ENCODE peak calls at places on chromosomes 6 and 20, in six cellular contexts. C is A673, X is ascending aorta, M is OCI-LY7, N is pancreas, J is Caco-2. G is an unnamed sample. For H3K4me1, the result is how much of the 10 kb centered on the place peaks cover.

GRCh38 chr6:40520108-40520507 is 67.1 kb downstream of the LRFN2 start:
- DNase-seq in X (no peak), C (no peak), M (no peak), N (no peak), J (no peak), G (no peak)

GRCh38 chr6:137443901-137444300 is 50.3 kb downstream of the OLIG3 start:
- DNase-seq in X (no peak), J (no peak), C (no peak), N (no peak), M (no peak), G (no peak)

GRCh38 chr20:43824699-43825402 is 89.8 kb upstream of the TOX2 start:
- DNase-seq in N (no peak), C (no peak), J (peak), M (no peak), X (no peak), G (no peak)

GRCh38 chr6:99491159-99491558 is 24.1 kb downstream of the USP45 start:
- DNase-seq in N (no peak), C (no peak), M (no peak), X (no peak), J (no peak), G (no peak)

GRCh38 chr6:133432021-133432989 is 191.1 kb downstream of the EYA4 start:
- DNase-seq in C (peak), J (no peak), M (no peak), X (no peak), N (no peak), G (no peak)

GRCh38 chr20:17688965-17689364 is 6.9 kb upstream of the RRBP1 start:
- DNase-seq in N (no peak), C (peak), J (peak), X (no peak), M (no peak), G (no peak)

GRCh38 chr20:37543828-37544227 is 16.2 kb upstream of the BLCAP start:
- DNase-seq in J (peak), X (peak), N (no peak), M (no peak), C (peak), G (no peak)

GRCh38 chr6:15341311-15341710 is 95.4 kb downstream of the JARID2 start:
- DNase-seq in N (no peak), M (no peak), J (no peak), X (no peak), C (no peak), G (no peak)

GRCh38 chr6:158161566-158162254 is 6.4 kb downstream of the SERAC1 start:
- DNase-seq in X (no peak), J (no peak), N (no peak), C (no peak), M (no peak), G (no peak)

GRCh38 chr20:59692139-59692538 is 87.8 kb downstream of the PHACTR3 start:
- DNase-seq in X (no peak), N (no peak), J (no peak), M (no peak), C (no peak), G (no peak)

DNA sequence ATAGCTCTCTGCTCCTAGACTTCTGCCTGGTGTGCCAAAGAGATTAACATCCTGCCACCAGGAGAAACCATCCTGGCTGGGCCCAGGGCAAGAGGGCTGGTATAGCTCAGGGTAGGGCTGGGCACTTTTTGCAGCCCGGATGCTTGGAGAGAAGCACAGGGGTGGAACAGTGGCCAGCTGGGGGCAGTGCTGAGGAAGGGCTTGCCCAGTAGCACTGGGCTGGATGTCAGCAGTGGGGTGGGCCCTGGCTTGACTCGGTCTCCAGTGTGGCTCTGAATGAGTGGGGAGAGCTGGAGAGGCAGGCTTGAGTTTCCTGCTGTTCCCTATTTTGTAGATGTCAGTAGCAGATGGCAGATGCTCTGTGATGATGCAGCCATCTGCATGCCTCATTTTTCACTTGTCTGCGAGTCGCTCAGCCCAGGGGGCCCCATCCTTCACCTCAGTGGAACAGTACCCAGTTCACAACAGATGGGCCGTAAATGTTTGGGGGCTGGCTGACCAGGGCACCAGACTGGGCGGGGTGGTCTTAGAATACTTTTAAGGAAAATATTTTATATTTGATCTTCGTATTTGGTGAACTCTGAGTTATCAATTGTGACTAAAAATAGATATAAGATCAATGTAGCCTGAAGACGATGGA is 56.4 kb upstream of the TULP1 start:
- DNase-seq in M (peak), C (peak), J (no peak), X (no peak), N (peak), G (peak)
- TF ChIP-seq CTCF in M (peak), C (peak), J (peak), X (no peak), N (no peak), G (no peak)

GRCh38 chr20:41782730-41783406 is 164.7 kb upstream of the CHD6 start:
- DNase-seq in N (no peak), M (no peak), J (peak), X (no peak), C (no peak), G (no peak)
- H3K4me1 ChIP-seq in N (under half), M (under half), J (under half), X (under half), C (under half), G (under half)

GRCh38 chr20:45944965-45945677 is 10.6 kb downstream of the PCIF1 start:
- DNase-seq in C (no peak), X (no peak), N (peak), J (no peak), M (no peak), G (no peak)
- TF ChIP-seq CTCF in C (no peak), X (no peak), N (no peak), J (peak), M (no peak), G (no peak)

DNA sequence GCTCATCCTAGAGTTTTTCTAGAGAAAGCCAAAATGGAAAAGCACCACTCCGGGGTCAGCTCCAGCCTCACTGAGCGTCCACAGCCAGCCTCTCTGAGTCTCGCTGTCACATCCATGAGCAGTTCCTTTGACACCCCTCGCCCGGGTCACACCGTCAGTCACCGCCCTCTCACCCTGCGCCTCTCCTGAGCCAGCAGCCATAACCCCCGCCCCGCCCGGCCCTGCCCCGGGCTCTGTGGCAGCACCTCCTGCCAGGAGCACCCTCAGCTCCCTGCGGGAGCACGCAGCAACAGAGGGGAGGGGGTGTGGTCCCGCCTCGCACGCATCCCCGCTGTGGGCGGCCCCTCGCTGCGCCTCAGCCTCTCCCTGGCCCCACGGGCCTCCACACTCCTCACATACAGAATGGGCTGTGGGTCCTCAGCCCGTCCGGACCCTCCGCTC is 267.7 kb downstream of the TAF4 start:
- DNase-seq in M (no peak), X (no peak), C (no peak), J (no peak), N (no peak), G (no peak)
- H3K4me1 ChIP-seq in M (under half), X (under half), C (under half), J (under half), N (under half), G (under half)

G was measured in mucosa of descending colon.